ENCODE peak calls at places on chromosomes 6 and 20, in five cellular contexts. Z, P, W, H and S are unnamed samples.

GRCh38 chr20:57680131-57680716 is 29.6 kb downstream of the PMEPA1 start:
- DNase-seq in Z (no peak), P (no peak), W (no peak), H (no peak), S (no peak)

GRCh38 chr6:159279790-159280277 is 110.6 kb downstream of the FNDC1 start:
- DNase-seq in Z (no peak), P (no peak), W (no peak), H (no peak), S (peak)

GRCh38 chr20:50107796-50108331 is 5.1 kb downstream of the UBE2V1 start:
- DNase-seq in Z (no peak), P (no peak), W (no peak), H (no peak), S (no peak)

GRCh38 chr6:28922004-28922840 is 1.6 kb downstream of the TRIM27 start:
- DNase-seq in Z (peak), P (no peak), W (no peak), H (peak), S (no peak)

GRCh38 chr6:113291751-113292445 is 565.2 kb upstream of the MARCKS start:
- DNase-seq in Z (no peak), P (no peak), W (no peak), H (no peak), S (no peak)

GRCh38 chr6:2158596-2159271 is 86.7 kb downstream of the GMDS start:
- DNase-seq in Z (peak), P (no peak), W (peak), H (no peak), S (peak)

GRCh38 chr6:4599924-4600323 is 176.3 kb upstream of the CDYL start:
- DNase-seq in Z (no peak), P (no peak), W (no peak), H (no peak), S (no peak)

GRCh38 chr6:145148392-145149175 is 586.7 kb downstream of the EPM2A start:
- DNase-seq in Z (no peak), P (no peak), W (peak), H (no peak), S (no peak)

GRCh38 chr20:51187318-51187717 is 164.4 kb upstream of the KCNG1 start:
- DNase-seq in Z (no peak), P (no peak), W (no peak), H (no peak), S (peak)

GRCh38 chr6:165718486-165718885 is 55.4 kb upstream of the PDE10A start:
- DNase-seq in Z (no peak), P (no peak), W (no peak), H (no peak), S (no peak)

GRCh38 chr6:99334526-99335127 is 14.8 kb downstream of the FAXC start:
- DNase-seq in Z (peak), P (no peak), W (peak), H (no peak), S (peak)

GRCh38 chr6:137921823-137922222 is 54.8 kb downstream of the TNFAIP3 start:
- DNase-seq in Z (no peak), P (no peak), W (peak), H (no peak), S (no peak)

GRCh38 chr6:129621252-129621651 is 88.7 kb downstream of the ARHGAP18 start:
- DNase-seq in Z (peak), P (no peak), W (no peak), H (peak), S (no peak)

GRCh38 chr6:36209606-36210005 is 13.1 kb downstream of the BRPF3 start:
- DNase-seq in Z (no peak), P (no peak), W (no peak), H (no peak), S (no peak)

GRCh38 chr20:21529863-21530262 is 16.0 kb upstream of the NKX2-2 start:
- DNase-seq in Z (no peak), P (no peak), W (peak), H (no peak), S (no peak)

GRCh38 chr20:25622450-25623224 is 1.2 kb downstream of the NANP start:
- DNase-seq in Z (no peak), P (no peak), W (no peak), H (no peak), S (no peak)

GRCh38 chr6:164826831-164827468 is 482.5 kb downstream of the C6orf118 start:
- DNase-seq in Z (no peak), P (no peak), W (no peak), H (no peak), S (no peak)

GRCh38 chr6:12414096-12414675 is 124.0 kb downstream of the EDN1 start:
- DNase-seq in Z (no peak), P (no peak), W (no peak), H (no peak), S (no peak)

GRCh38 chr6:14784596-14785360 is 461.1 kb upstream of the JARID2 start:
- DNase-seq in Z (peak), P (no peak), W (no peak), H (no peak), S (no peak)

GRCh38 chr20:41358230-41358629 is 8.4 kb downstream of the EMILIN3 start:
- DNase-seq in Z (no peak), P (no peak), W (no peak), H (no peak), S (no peak)